ENCODE peak calls at places on chromosome 6, in six cellular contexts. One of them, this sample, is unnamed.

GRCh38 chr6:138909511-138909910 is 78.5 kb downstream of the REPS1 start:
- DNase-seq in MM.1S: no peak
- DNase-seq in dorsolateral prefrontal cortex: no peak
- DNase-seq in left ventricle myocardium inferior: no peak
- DNase-seq in colonic mucosa: no peak
- DNase-seq in Panc1: no peak
- DNase-seq in this sample: no peak

GRCh38 chr6:40892223-40892622 is 146.8 kb downstream of the UNC5CL start:
- DNase-seq in MM.1S: no peak
- DNase-seq in dorsolateral prefrontal cortex: no peak
- DNase-seq in left ventricle myocardium inferior: no peak
- DNase-seq in colonic mucosa: no peak
- DNase-seq in Panc1: no peak
- DNase-seq in this sample: no peak

GRCh38 chr6:52186480-52186879 is 305 bp downstream of the IL17A start:
- DNase-seq in MM.1S: peak; percentile 33
- DNase-seq in dorsolateral prefrontal cortex: no peak
- DNase-seq in left ventricle myocardium inferior: no peak
- DNase-seq in colonic mucosa: no peak
- DNase-seq in Panc1: no peak
- DNase-seq in this sample: no peak

GRCh38 chr6:48667797-48668196 is 556.8 kb upstream of the PTCHD4 start:
- DNase-seq in MM.1S: no peak
- DNase-seq in dorsolateral prefrontal cortex: no peak
- DNase-seq in left ventricle myocardium inferior: no peak
- DNase-seq in colonic mucosa: no peak
- DNase-seq in Panc1: no peak
- DNase-seq in this sample: no peak

GRCh38 chr6:164665328-164665727 is 644.1 kb downstream of the C6orf118 start:
- DNase-seq in MM.1S: no peak
- DNase-seq in dorsolateral prefrontal cortex: no peak
- DNase-seq in left ventricle myocardium inferior: no peak
- DNase-seq in colonic mucosa: no peak
- DNase-seq in Panc1: no peak
- DNase-seq in this sample: no peak

GRCh38 chr6:124795879-124796838 is 166.1 kb upstream of the RNF217 start:
- DNase-seq in MM.1S: peak; percentile 12
- DNase-seq in dorsolateral prefrontal cortex: peak; percentile 62
- DNase-seq in left ventricle myocardium inferior: peak; percentile 22
- DNase-seq in colonic mucosa: no peak
- DNase-seq in Panc1: no peak
- DNase-seq in this sample: no peak

GRCh38 chr6:150631283-150631981 is 31.7 kb downstream of the PLEKHG1 start:
- DNase-seq in MM.1S: no peak
- DNase-seq in dorsolateral prefrontal cortex: no peak
- DNase-seq in left ventricle myocardium inferior: no peak
- DNase-seq in colonic mucosa: no peak
- DNase-seq in Panc1: no peak
- DNase-seq in this sample: peak; percentile 59

GRCh38 chr6:85449818-85450577 is at the start of gene NT5E:
- DNase-seq in MM.1S: peak; percentile 86
- DNase-seq in dorsolateral prefrontal cortex: no peak
- DNase-seq in left ventricle myocardium inferior: peak; percentile 74
- DNase-seq in colonic mucosa: peak; percentile 79
- DNase-seq in Panc1: no peak
- DNase-seq in this sample: peak; percentile 78

GRCh38 chr6:6474170-6474920 is 114.2 kb upstream of the LY86 start:
- DNase-seq in MM.1S: no peak
- DNase-seq in dorsolateral prefrontal cortex: no peak
- DNase-seq in left ventricle myocardium inferior: peak; percentile 20
- DNase-seq in colonic mucosa: no peak
- DNase-seq in Panc1: no peak
- DNase-seq in this sample: no peak

GRCh38 chr6:25629202-25629584 is 22.8 kb upstream of the SCGN start:
- DNase-seq in MM.1S: no peak
- DNase-seq in dorsolateral prefrontal cortex: no peak
- DNase-seq in left ventricle myocardium inferior: no peak
- DNase-seq in colonic mucosa: no peak
- DNase-seq in Panc1: no peak
- DNase-seq in this sample: no peak

GRCh38 chr6:35370124-35370741 is 27.9 kb downstream of the PPARD start:
- DNase-seq in MM.1S: peak; percentile 33
- DNase-seq in dorsolateral prefrontal cortex: peak; percentile 31
- DNase-seq in left ventricle myocardium inferior: peak; percentile 58
- DNase-seq in colonic mucosa: peak; percentile 37
- DNase-seq in Panc1: no peak
- DNase-seq in this sample: peak; percentile 68

GRCh38 chr6:44004136-44004535 is 123.1 kb downstream of the MRPL14 start:
- DNase-seq in MM.1S: no peak
- DNase-seq in dorsolateral prefrontal cortex: no peak
- DNase-seq in left ventricle myocardium inferior: no peak
- DNase-seq in colonic mucosa: no peak
- DNase-seq in Panc1: no peak
- DNase-seq in this sample: no peak

GRCh38 chr6:149127212-149127611 is 190.3 kb upstream of the TAB2 start:
- DNase-seq in MM.1S: no peak
- DNase-seq in dorsolateral prefrontal cortex: no peak
- DNase-seq in left ventricle myocardium inferior: no peak
- DNase-seq in colonic mucosa: no peak
- DNase-seq in Panc1: no peak
- DNase-seq in this sample: no peak

GRCh38 chr6:303948-304558 is 11.8 kb downstream of the DUSP22 start:
- DNase-seq in MM.1S: no peak
- DNase-seq in dorsolateral prefrontal cortex: no peak
- DNase-seq in left ventricle myocardium inferior: no peak
- DNase-seq in colonic mucosa: no peak
- DNase-seq in Panc1: no peak
- DNase-seq in this sample: no peak
- TF ChIP-seq CTCF in MM.1S: peak; percentile 32
- TF ChIP-seq CTCF in dorsolateral prefrontal cortex: no peak
- TF ChIP-seq CTCF in left ventricle myocardium inferior: peak; percentile 25
- TF ChIP-seq CTCF in colonic mucosa: no peak
- TF ChIP-seq CTCF in Panc1: no peak
- TF ChIP-seq CTCF in this sample: no peak

GRCh38 chr6:80742481-80742880 is 636.0 kb downstream of the BCKDHB start:
- DNase-seq in MM.1S: peak; percentile 51
- DNase-seq in dorsolateral prefrontal cortex: no peak
- DNase-seq in left ventricle myocardium inferior: no peak
- DNase-seq in colonic mucosa: no peak
- DNase-seq in Panc1: no peak
- DNase-seq in this sample: no peak
- TF ChIP-seq CTCF in MM.1S: peak; percentile 51
- TF ChIP-seq CTCF in dorsolateral prefrontal cortex: no peak
- TF ChIP-seq CTCF in left ventricle myocardium inferior: peak; percentile 50
- TF ChIP-seq CTCF in colonic mucosa: no peak
- TF ChIP-seq CTCF in Panc1: peak; percentile 34
- TF ChIP-seq CTCF in this sample: peak; percentile 32

DNA sequence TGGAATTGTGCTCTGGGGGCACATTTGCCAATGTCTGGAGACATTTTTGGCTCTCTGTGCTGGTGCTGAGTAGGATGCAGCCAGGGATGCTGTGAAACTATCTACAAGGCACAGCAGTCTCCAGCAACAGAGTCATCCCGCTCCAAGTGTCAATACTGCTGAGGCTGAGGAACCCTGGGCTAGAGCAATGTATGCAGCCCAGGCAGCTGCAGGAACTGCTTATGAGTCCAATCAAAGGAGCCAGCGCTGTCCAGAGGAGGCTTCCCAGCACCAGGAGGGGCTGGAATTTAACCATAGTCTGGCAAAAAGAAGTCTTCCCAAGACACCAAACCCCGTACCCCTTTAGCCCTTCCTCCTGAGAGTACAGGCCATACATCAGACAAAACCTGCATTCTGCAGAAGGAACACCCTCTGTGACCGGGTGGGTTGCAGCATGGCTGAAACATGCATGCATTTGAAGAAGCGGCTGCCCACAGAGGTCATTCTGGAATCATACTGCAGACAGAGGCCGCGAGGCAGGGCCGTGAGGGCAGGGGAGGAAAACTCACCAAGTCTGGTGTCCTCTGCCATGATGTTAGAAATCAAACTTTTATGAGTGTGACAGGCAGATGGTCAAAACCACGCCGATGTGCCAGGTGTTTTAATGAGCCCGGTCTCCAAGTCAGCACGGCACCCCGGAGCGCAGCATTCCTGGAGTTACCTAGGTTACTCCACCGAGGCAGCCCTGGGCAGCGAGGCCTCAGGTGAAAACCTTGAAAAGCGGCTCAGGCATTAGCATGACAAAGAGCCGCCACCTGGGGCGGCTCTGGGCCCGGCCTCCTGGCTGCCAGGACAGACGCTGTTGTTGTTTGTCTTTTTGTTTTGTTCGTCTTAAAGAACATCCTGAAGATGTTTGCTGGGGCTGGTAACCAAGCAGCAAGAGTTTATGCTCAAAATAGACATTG is 255.4 kb downstream of the ERMARD start:
- DNase-seq in MM.1S: no peak
- DNase-seq in dorsolateral prefrontal cortex: peak; percentile 24
- DNase-seq in left ventricle myocardium inferior: no peak
- DNase-seq in colonic mucosa: no peak
- DNase-seq in Panc1: no peak
- DNase-seq in this sample: no peak
- TF ChIP-seq CTCF in MM.1S: no peak
- TF ChIP-seq CTCF in dorsolateral prefrontal cortex: no peak
- TF ChIP-seq CTCF in left ventricle myocardium inferior: no peak
- TF ChIP-seq CTCF in colonic mucosa: no peak
- TF ChIP-seq CTCF in Panc1: no peak
- TF ChIP-seq CTCF in this sample: no peak

GRCh38 chr6:8743146-8743745 is 307.9 kb upstream of the SLC35B3 start:
- DNase-seq in MM.1S: peak; percentile 38
- DNase-seq in dorsolateral prefrontal cortex: no peak
- DNase-seq in left ventricle myocardium inferior: no peak
- DNase-seq in colonic mucosa: no peak
- DNase-seq in Panc1: peak; percentile 13
- DNase-seq in this sample: peak; percentile 2
- TF ChIP-seq CTCF in MM.1S: peak; percentile 54
- TF ChIP-seq CTCF in dorsolateral prefrontal cortex: no peak
- TF ChIP-seq CTCF in left ventricle myocardium inferior: peak; percentile 12
- TF ChIP-seq CTCF in colonic mucosa: no peak
- TF ChIP-seq CTCF in Panc1: peak; percentile 45
- TF ChIP-seq CTCF in this sample: no peak

DNA sequence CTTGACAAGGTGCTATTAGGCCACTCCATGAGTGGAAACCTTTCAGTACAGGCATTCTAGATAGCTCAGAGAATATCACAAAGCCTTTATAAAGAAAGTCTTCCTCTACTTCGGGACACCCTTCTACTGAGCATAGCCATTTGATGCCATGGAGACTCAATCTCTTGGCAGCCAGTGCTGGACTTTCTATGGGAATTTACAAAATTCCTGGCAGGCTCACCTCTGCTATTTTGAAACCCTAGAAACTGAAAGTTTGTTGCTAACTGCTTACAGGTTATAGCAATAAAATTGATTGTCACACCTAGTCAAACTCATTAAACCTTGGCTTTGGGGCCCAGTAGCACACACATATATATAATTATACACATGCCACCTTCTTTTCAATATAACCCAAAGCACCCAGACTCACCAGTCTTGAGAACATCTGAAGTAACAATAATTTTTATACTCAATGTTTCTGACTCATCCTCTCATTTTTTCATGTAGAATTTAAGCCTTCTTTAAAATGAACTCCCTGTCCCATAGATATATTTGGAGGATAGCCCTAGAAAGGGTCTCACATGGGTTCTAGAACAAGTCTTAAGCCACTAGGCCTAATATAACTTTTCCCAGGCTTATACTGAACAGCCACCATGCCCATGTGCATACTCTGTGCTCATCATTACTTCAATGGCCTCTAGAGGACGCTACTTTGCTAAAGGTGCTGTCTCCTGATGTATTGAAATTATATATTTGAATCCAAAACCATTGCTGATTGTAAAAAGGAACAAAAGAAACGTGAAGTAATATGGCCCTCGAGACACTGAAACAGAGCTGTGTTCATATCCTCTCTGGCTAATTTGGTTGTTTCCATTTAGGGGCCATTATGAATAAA is 368.1 kb upstream of the MARCKS start:
- DNase-seq in MM.1S: no peak
- DNase-seq in dorsolateral prefrontal cortex: no peak
- DNase-seq in left ventricle myocardium inferior: no peak
- DNase-seq in colonic mucosa: no peak
- DNase-seq in Panc1: no peak
- DNase-seq in this sample: no peak
- TF ChIP-seq CTCF in MM.1S: no peak
- TF ChIP-seq CTCF in dorsolateral prefrontal cortex: no peak
- TF ChIP-seq CTCF in left ventricle myocardium inferior: no peak
- TF ChIP-seq CTCF in colonic mucosa: no peak
- TF ChIP-seq CTCF in Panc1: peak; percentile 32
- TF ChIP-seq CTCF in this sample: no peak

This sample was measured in activated CD8-positive, alpha-beta T cell treated with anti-CD3 and anti-CD28 coated beads for 36 hours.